ENCODE peak calls at places on chromosome 9, in six cellular contexts. D is NCI-H748 treated with DMSO at 0.1 percent for 48 hours; P is cardiac muscle cell; W is HuH-7.5; E is SK-N-MC; J is T-helper 2 cell treated with Interferon-gamma antibody and Interleukin-4, amounts not matched to agents 5 μg/mL and 100 μg/mL, for 36 hours. C is an unnamed sample.

GRCh38 chr9:116566677-116567488 is 120.2 kb upstream of the TRIM32 start:
- DNase-seq in J (no peak), D (no peak), P (peak; percentile 63), W (no peak), E (peak; percentile 65), C (no peak)

GRCh38 chr9:98971168-98971914 is 27.6 kb downstream of the COL15A1 start:
- DNase-seq in W (no peak), J (no peak), P (peak; percentile 79), D (no peak), E (no peak), C (no peak)

GRCh38 chr9:126933334-126933980 is 18.9 kb downstream of the RALGPS1 start:
- DNase-seq in W (no peak), P (no peak), J (no peak), E (no peak), D (no peak), C (no peak)

GRCh38 chr9:115058684-115059315 is 59.2 kb downstream of the TNC start:
- DNase-seq in E (no peak), W (no peak), D (no peak), J (no peak), P (peak; percentile 76), C (no peak)

GRCh38 chr9:30575218-30575617 is 1809.2 kb upstream of the ACO1 start:
- DNase-seq in D (no peak), P (no peak), J (no peak), E (no peak), W (no peak), C (peak; percentile 4)

GRCh38 chr9:98500337-98500919 is 208.3 kb downstream of the GABBR2 start:
- DNase-seq in P (no peak), J (no peak), E (no peak), D (no peak), W (no peak), C (no peak)

GRCh38 chr9:34271618-34272017 is 57.5 kb downstream of the KIF24 start:
- DNase-seq in E (no peak), D (no peak), J (no peak), W (no peak), P (no peak), C (no peak)

GRCh38 chr9:85142461-85143401 is 473.2 kb downstream of the NTRK2 start:
- DNase-seq in D (peak; percentile 56), E (no peak), W (no peak), P (peak; percentile 36), J (no peak), C (no peak)

GRCh38 chr9:98730914-98731313 is 22.2 kb upstream of the GABBR2 start:
- DNase-seq in E (no peak), D (no peak), W (no peak), J (no peak), P (no peak), C (no peak)

GRCh38 chr9:81480828-81481604 is 208.3 kb downstream of the TLE1 start:
- DNase-seq in J (no peak), D (no peak), W (no peak), E (no peak), P (no peak), C (no peak)

GRCh38 chr9:129765764-129766317 is 13.0 kb upstream of the PTGES start:
- DNase-seq in P (no peak), W (no peak), D (no peak), E (no peak), J (no peak), C (no peak)

GRCh38 chr9:87667164-87667738 is 58.7 kb upstream of the CTSL start:
- DNase-seq in W (no peak), D (no peak), J (no peak), P (no peak), E (peak; percentile 39), C (no peak)

C was measured in D341Med.